ENCODE peak calls at places on chromosomes 11 and 22, in four cellular contexts. J is neuronal stem cell; L is stimulated activated CD4-positive, alpha-beta T cell treated with anti-CD3 and anti-CD28 coated beads, Interleukin-1b, Interleukin-23, amount 100 ng/mL, for 1 hour; I is right lobe of liver. K is an unnamed sample.

GRCh38 chr11:19962795-19963163 is 197.5 kb downstream of the DBX1 start:
- DNase-seq in L (no peak), J (no peak), I (no peak), K (no peak)

GRCh38 chr11:77142091-77142975 is 14.3 kb downstream of the MYO7A start:
- DNase-seq in I (no peak), J (no peak), L (no peak), K (no peak)

GRCh38 chr11:6812391-6813005 is 13.0 kb upstream of the OR6A2 start:
- DNase-seq in I (no peak), J (peak), L (no peak), K (peak)

GRCh38 chr11:117083011-117083940 is 15.0 kb downstream of the SIK3 start:
- DNase-seq in J (no peak), L (no peak), I (no peak), K (no peak)

GRCh38 chr11:79287952-79288351 is 152.9 kb downstream of the TENM4 start:
- DNase-seq in I (no peak), J (no peak), L (no peak), K (no peak)

GRCh38 chr22:23227380-23227779 is 47.1 kb downstream of the BCR start:
- DNase-seq in L (no peak), J (no peak), I (no peak), K (no peak)

GRCh38 chr11:9137293-9138132 is 46.1 kb upstream of the SCUBE2 start:
- DNase-seq in J (peak), L (peak), I (peak), K (peak)

GRCh38 chr22:47090591-47091240 is 328.3 kb downstream of the TBC1D22A start:
- DNase-seq in I (no peak), J (peak), L (no peak), K (no peak)

GRCh38 chr11:131656839-131657211 is 286.4 kb downstream of the NTM start:
- DNase-seq in L (no peak), J (no peak), I (no peak), K (no peak)

GRCh38 chr11:47477323-47477722 is 28.4 kb upstream of the RAPSN start:
- DNase-seq in J (no peak), I (peak), L (no peak), K (no peak)

GRCh38 chr22:19873138-19873959 is 18.7 kb upstream of the GNB1L start:
- DNase-seq in L (no peak), J (no peak), I (no peak), K (no peak)

GRCh38 chr22:38180841-38181452 is 683 bp downstream of the PLA2G6 start:
- DNase-seq in I (peak), L (no peak), J (no peak), K (peak)

GRCh38 chr22:17112491-17113042 is 8.6 kb downstream of the TMEM121B start:
- DNase-seq in I (no peak), J (no peak), L (no peak), K (no peak)

GRCh38 chr22:32847067-32847491 is 45.6 kb downstream of the TIMP3 start:
- DNase-seq in J (no peak), L (no peak), I (no peak), K (no peak)

GRCh38 chr22:41286639-41287091 is 678 bp upstream of the RANGAP1 start:
- DNase-seq in I (peak), J (no peak), L (peak), K (peak)

GRCh38 chr22:43711681-43712080 is 100.4 kb downstream of the EFCAB6 start:
- DNase-seq in L (no peak), I (no peak), J (no peak), K (no peak)

GRCh38 chr11:35723493-35724284 is 61.1 kb downstream of the TRIM44 start:
- DNase-seq in J (no peak), L (no peak), I (no peak), K (no peak)

GRCh38 chr22:44172370-44173108 is 8.2 kb upstream of the PARVG start:
- DNase-seq in L (no peak), J (no peak), I (no peak), K (no peak)